ENCODE peak calls at places on chromosomes 13 and 19, in five cellular contexts. W is epithelial cell of esophagus; T is CD4-positive, alpha-beta T cell; O is CD8-positive, alpha-beta T cell; R is AG04450. A is an unnamed sample.
A peak's percentile ranks its signal among the peaks of the same experiment; 100 is the strongest.

GRCh38 chr19:18422530-18423191 is 3.5 kb downstream of the SSBP4 start:
- DNase-seq in T (no peak), W (no peak), R (no peak), O (peak; percentile 17), A (no peak)

GRCh38 chr13:97057196-97057595 is 62.9 kb upstream of the OXGR1 start:
- DNase-seq in O (no peak), R (no peak), T (no peak), W (no peak), A (no peak)

GRCh38 chr19:12513531-12514061 is 29.0 kb upstream of the ZNF709 start:
- DNase-seq in O (no peak), R (no peak), W (no peak), T (no peak), A (no peak)

GRCh38 chr19:34766386-34766785 is 6.6 kb downstream of the ZNF599 start:
- DNase-seq in T (no peak), W (peak; percentile 18), R (no peak), O (no peak), A (no peak)

GRCh38 chr19:50290775-50291174 is 38.4 kb downstream of the KCNC3 start:
- DNase-seq in R (no peak), W (no peak), O (no peak), T (no peak), A (no peak)

GRCh38 chr19:1765904-1766799 is 12.8 kb downstream of the ONECUT3 start:
- DNase-seq in O (no peak), R (no peak), T (no peak), W (no peak), A (no peak)

GRCh38 chr13:23915308-23915707 is 18.0 kb upstream of the C1QTNF9B start:
- DNase-seq in O (no peak), R (no peak), T (no peak), W (peak; percentile 58), A (no peak)

GRCh38 chr13:73665279-73665678 is 468.9 kb downstream of the KLF12 start:
- DNase-seq in R (no peak), T (no peak), O (no peak), W (no peak), A (no peak)

GRCh38 chr13:39913928-39914327 is 258.5 kb downstream of the COG6 start:
- DNase-seq in O (no peak), W (peak; percentile 90), R (no peak), T (no peak), A (no peak)

GRCh38 chr13:53137777-53138176 is 109.2 kb downstream of the OLFM4 start:
- DNase-seq in R (peak; percentile 66), O (no peak), W (peak; percentile 27), T (no peak), A (no peak)

GRCh38 chr19:36837525-36837901 is 674 bp downstream of the ZNF790 start:
- DNase-seq in W (peak; percentile 17), O (no peak), R (no peak), T (no peak), A (no peak)

GRCh38 chr19:16659832-16660708 is at the start of gene SMIM7:
- DNase-seq in T (peak; percentile 98), O (peak; percentile 98), R (peak; percentile 98), W (peak; percentile 99), A (peak; percentile 89)

GRCh38 chr13:33289966-33290365 is 4.4 kb upstream of the STARD13 start:
- DNase-seq in R (no peak), W (no peak), T (no peak), O (no peak), A (no peak)

GRCh38 chr19:5873617-5874199 is 3.4 kb upstream of the FUT5 start:
- DNase-seq in R (no peak), T (no peak), O (no peak), W (no peak), A (no peak)

GRCh38 chr13:99955747-99956472 is 15.7 kb downstream of the ZIC5 start:
- DNase-seq in W (no peak), R (no peak), T (no peak), O (no peak), A (no peak)

GRCh38 chr13:42735011-42735410 is 46.4 kb upstream of the FAM216B start:
- DNase-seq in W (peak; percentile 59), O (no peak), T (no peak), R (no peak), A (no peak)

GRCh38 chr13:104389722-104390121 is 1323.5 kb upstream of the SLC10A2 start:
- DNase-seq in T (no peak), W (no peak), O (no peak), R (no peak), A (no peak)

GRCh38 chr13:28147489-28147888 is 9.1 kb downstream of the PAN3 start:
- DNase-seq in R (no peak), T (no peak), O (no peak), W (peak; percentile 61), A (no peak)

GRCh38 chr13:100835695-100836094 is 161.1 kb upstream of the TMTC4 start:
- DNase-seq in R (no peak), W (no peak), T (no peak), O (no peak), A (no peak)

GRCh38 chr13:91741925-91742324 is 343.5 kb downstream of the GPC5 start:
- DNase-seq in T (no peak), R (no peak), W (no peak), O (no peak), A (no peak)

GRCh38 chr19:13882841-13883240 is 5.9 kb downstream of the NANOS3 start:
- DNase-seq in R (no peak), T (no peak), O (no peak), W (peak; percentile 38), A (no peak)

GRCh38 chr19:42273407-42274064 is 4.5 kb downstream of the CIC start:
- DNase-seq in W (no peak), R (no peak), O (no peak), T (no peak), A (no peak)

DNA sequence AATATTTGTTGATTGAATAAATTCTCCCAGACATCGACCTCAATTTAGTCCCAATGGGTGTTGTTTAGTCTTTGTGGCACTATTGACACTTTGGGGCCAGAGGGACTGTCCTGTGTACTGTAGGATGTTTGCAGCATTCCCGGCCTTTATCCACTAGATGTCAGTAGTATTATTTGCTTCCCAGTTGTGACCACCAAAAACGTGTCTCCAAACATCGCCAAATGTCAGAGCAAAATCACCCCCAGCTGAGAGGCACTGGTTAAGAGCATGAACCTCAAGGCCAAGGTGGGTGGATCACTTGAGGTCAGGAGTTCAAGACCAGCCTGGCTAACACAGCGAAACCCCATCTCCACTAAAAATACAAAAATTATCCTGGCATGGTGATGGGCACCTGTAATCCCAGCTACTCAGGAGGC is 15.4 kb downstream of the NLRP12 start:
- DNase-seq in T (no peak), W (peak; percentile 42), R (no peak), O (no peak), A (no peak)
- TF ChIP-seq CTCF in T (no peak), W (peak; percentile 35), R (peak; percentile 67), O (no peak), A (peak; percentile 33)

GRCh38 chr13:29578300-29579048 is 17.0 kb downstream of the SLC7A1 start:
- DNase-seq in O (no peak), W (no peak), R (no peak), T (no peak), A (no peak)

GRCh38 chr13:29579094-29579493 is 16.4 kb downstream of the SLC7A1 start:
- DNase-seq in O (no peak), R (no peak), T (no peak), W (no peak), A (no peak)

GRCh38 chr13:29576581-29576980 is 18.9 kb downstream of the SLC7A1 start:
- DNase-seq in R (no peak), O (no peak), T (no peak), W (no peak), A (no peak)

GRCh38 chr13:29575098-29575497 is 20.4 kb downstream of the SLC7A1 start:
- DNase-seq in T (no peak), W (no peak), O (no peak), R (no peak), A (no peak)

DNA sequence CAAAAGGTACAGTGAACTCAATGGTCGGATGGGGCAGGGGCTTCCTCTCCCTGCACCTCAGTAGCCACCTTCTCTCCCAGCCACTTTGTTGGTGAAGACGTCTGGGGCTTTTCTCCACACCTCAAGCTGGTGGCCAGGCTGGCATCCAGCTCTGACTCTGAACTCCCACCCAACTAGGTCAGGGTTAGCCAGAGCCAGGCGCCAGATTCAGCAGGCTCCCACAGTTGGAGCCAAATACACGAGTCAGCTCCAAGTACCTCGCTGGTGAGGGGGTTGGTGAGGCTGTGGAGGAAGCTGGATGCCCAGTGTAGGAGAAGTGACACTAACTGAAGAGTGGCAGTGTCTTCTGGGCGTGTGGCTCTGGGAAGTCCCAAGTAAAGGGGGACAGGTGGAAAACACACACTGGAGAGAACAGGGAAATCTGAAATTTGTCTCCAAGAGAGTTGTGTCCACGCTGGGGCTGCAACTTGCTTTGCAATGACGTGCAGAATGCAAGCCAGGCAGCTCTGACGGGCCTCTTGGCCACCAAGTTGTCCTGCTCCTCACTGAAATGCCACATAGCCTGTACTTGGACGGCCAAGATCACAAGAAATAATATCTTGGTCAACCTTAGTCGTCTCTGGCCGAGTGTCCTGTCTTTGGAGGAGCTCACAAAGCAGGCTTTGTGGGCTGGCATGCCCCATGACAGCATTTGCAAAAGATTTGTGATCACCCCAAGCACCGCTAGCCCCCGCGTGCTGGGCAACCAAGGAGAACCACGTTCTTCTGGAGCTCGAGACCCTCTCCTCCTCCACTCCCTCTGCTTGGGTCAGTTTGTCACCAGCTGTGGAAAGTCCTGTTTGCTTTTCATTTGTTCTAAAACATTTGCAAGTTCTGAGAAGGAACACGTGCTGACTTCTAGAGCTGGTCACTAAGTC is 18.1 kb downstream of the SLC7A1 start:
- DNase-seq in T (no peak), W (no peak), O (no peak), R (no peak), A (no peak)
- TF ChIP-seq CTCF in T (no peak), W (no peak), O (no peak), R (no peak), A (no peak)

GRCh38 chr13:41061075-41061913 is at the start of gene WBP4:
- DNase-seq in T (peak; percentile 84), O (peak; percentile 82), R (peak; percentile 90), W (peak; percentile 98), A (peak; percentile 61)
- TF ChIP-seq CTCF in T (no peak), O (no peak), R (peak; percentile 26), W (peak; percentile 26), A (no peak)

GRCh38 chr19:30442715-30443114 is 70.5 kb downstream of the ZNF536 start:
- DNase-seq in R (no peak), O (no peak), W (no peak), T (no peak), A (peak; percentile 55)

GRCh38 chr19:30439271-30439750 is 67.1 kb downstream of the ZNF536 start:
- DNase-seq in O (no peak), R (no peak), W (no peak), T (no peak), A (no peak)

GRCh38 chr19:30434797-30435594 is 62.8 kb downstream of the ZNF536 start:
- DNase-seq in T (no peak), W (no peak), R (no peak), O (no peak), A (no peak)

GRCh38 chr19:30441011-30441410 is 68.8 kb downstream of the ZNF536 start:
- DNase-seq in O (no peak), W (no peak), T (no peak), R (no peak), A (no peak)

GRCh38 chr19:30437869-30438268 is 65.7 kb downstream of the ZNF536 start:
- DNase-seq in O (no peak), T (no peak), W (no peak), R (no peak), A (no peak)
- TF ChIP-seq CTCF in O (no peak), T (no peak), W (no peak), R (no peak), A (no peak)

GRCh38 chr13:30676672-30677071 is 58.7 kb upstream of the ALOX5AP start:
- DNase-seq in W (peak; percentile 66), O (no peak), T (no peak), R (no peak), A (no peak)
- TF ChIP-seq CTCF in W (peak; percentile 56), O (no peak), T (no peak), R (peak; percentile 45), A (no peak)

GRCh38 chr19:7413629-7414028 is 64.9 kb downstream of the ARHGEF18 start:
- DNase-seq in W (no peak), R (no peak), T (no peak), O (no peak), A (no peak)
- TF ChIP-seq CTCF in W (no peak), R (no peak), T (no peak), O (no peak), A (no peak)